ENCODE peak calls at places on chromosomes 12 and 14, in four cellular contexts. D, T, K and P are unnamed samples. For H3K79me2, the result is how much of the 10 kb centered on the place peaks cover.

GRCh38 chr12:25054783-25055144 is 105.9 kb upstream of the BCAT1 start:
- DNase-seq in T (peak), D (no peak), K (peak), P (peak)

GRCh38 chr14:92400579-92401444 is 77.8 kb downstream of the SLC24A4 start:
- DNase-seq in D (no peak), K (no peak), T (no peak), P (peak)

GRCh38 chr12:29073631-29074239 is 75.3 kb upstream of the FAR2 start:
- DNase-seq in D (peak), K (peak), T (peak), P (peak)

GRCh38 chr12:89671469-89671868 is 37.2 kb downstream of the ATP2B1 start:
- DNase-seq in D (peak), T (no peak), K (peak), P (no peak)

GRCh38 chr14:73887116-73887490 is 444 bp downstream of the ZNF410 start:
- DNase-seq in T (peak), D (no peak), K (peak), P (no peak)

GRCh38 chr12:102478416-102479098 is 1.8 kb downstream of the IGF1 start:
- DNase-seq in K (peak), D (no peak), T (peak), P (peak)

GRCh38 chr12:70783455-70783854 is 137.1 kb downstream of the PTPRR start:
- DNase-seq in K (no peak), D (no peak), T (no peak), P (no peak)

GRCh38 chr14:59189281-59189821 is 884 bp downstream of the DAAM1 start:
- DNase-seq in T (peak), K (peak), D (no peak), P (peak)

GRCh38 chr14:73633517-73634332 is 11.1 kb upstream of the DNAL1 start:
- DNase-seq in K (peak), T (peak), D (peak), P (peak)

GRCh38 chr12:27984275-27984674 is 11.7 kb upstream of the PTHLH start:
- DNase-seq in T (no peak), K (peak), D (peak), P (no peak)

GRCh38 chr12:89390802-89391673 is 38.7 kb upstream of the DUSP6 start:
- DNase-seq in K (peak), D (peak), T (no peak), P (no peak)

GRCh38 chr12:112381421-112381897 is 772 bp downstream of the HECTD4 start:
- DNase-seq in D (no peak), T (peak), K (no peak), P (peak)

GRCh38 chr14:89000007-89000942 is 175.8 kb downstream of the TTC8 start:
- DNase-seq in D (no peak), K (peak), T (peak), P (no peak)

GRCh38 chr12:52049688-52050087 is 1.6 kb upstream of the NR4A1 start:
- DNase-seq in T (no peak), K (no peak), D (peak), P (no peak)

GRCh38 chr12:128969480-128970055 is 116.3 kb downstream of the GLT1D1 start:
- DNase-seq in K (peak), T (peak), D (no peak), P (peak)

GRCh38 chr12:30806989-30807694 is 52.4 kb upstream of the CAPRIN2 start:
- DNase-seq in T (peak), K (peak), D (peak), P (peak)

GRCh38 chr12:112837629-112838191 is 46.2 kb downstream of the RPH3A start:
- DNase-seq in T (no peak), D (peak), K (peak), P (no peak)

GRCh38 chr12:88035271-88035906 is 6.2 kb upstream of the C12orf50 start:
- DNase-seq in T (peak), D (peak), K (peak), P (peak)

GRCh38 chr14:95156765-95157194 is 549 bp downstream of the DICER1 start:
- DNase-seq in T (peak), K (no peak), D (no peak), P (peak)

GRCh38 chr12:4288296-4289019 is 14.9 kb downstream of the CCND2 start:
- DNase-seq in T (no peak), D (no peak), K (no peak), P (no peak)

GRCh38 chr12:55934343-55934742 is 3.4 kb downstream of the DGKA start:
- DNase-seq in K (no peak), T (no peak), D (no peak), P (no peak)

GRCh38 chr12:7190268-7191055 is 976 bp downstream of the PEX5 start:
- DNase-seq in K (peak), T (peak), D (no peak), P (peak)

GRCh38 chr12:31817120-31817519 is 88.3 kb upstream of the AMN1 start:
- DNase-seq in K (no peak), T (no peak), D (no peak), P (no peak)

GRCh38 chr12:31807773-31808097 is 78.9 kb upstream of the AMN1 start:
- DNase-seq in D (no peak), K (no peak), T (no peak), P (no peak)

GRCh38 chr12:31815096-31815495 is 86.3 kb upstream of the AMN1 start:
- DNase-seq in K (peak), T (no peak), D (peak), P (no peak)

GRCh38 chr12:31818623-31819268 is 89.9 kb upstream of the AMN1 start:
- DNase-seq in T (no peak), K (no peak), D (no peak), P (no peak)

GRCh38 chr12:31813305-31813704 is 84.5 kb upstream of the AMN1 start:
- DNase-seq in D (no peak), T (no peak), K (no peak), P (no peak)
- H2AFZ ChIP-seq in D (no peak), T (no peak), K (no peak), P (peak)

GRCh38 chr14:50000215-50001145 is 107.6 kb downstream of the ARF6 start:
- DNase-seq in T (peak), K (peak), D (peak), P (peak)
- H3K4me3 ChIP-seq in T (peak), K (peak), D (peak), P (peak)

GRCh38 chr14:71321556-71322315 is 414.5 kb downstream of the PCNX1 start:
- DNase-seq in T (no peak), D (peak), K (peak), P (peak)
- H3K79me2 ChIP-seq in T (half or more), D (half or more), K (under half), P (half or more)

GRCh38 chr12:2783936-2784600 is 10.7 kb upstream of the FKBP4 start:
- DNase-seq in T (peak), K (peak), D (no peak), P (peak)
- H2AFZ ChIP-seq in T (no peak), K (peak), D (peak), P (no peak)

DNA sequence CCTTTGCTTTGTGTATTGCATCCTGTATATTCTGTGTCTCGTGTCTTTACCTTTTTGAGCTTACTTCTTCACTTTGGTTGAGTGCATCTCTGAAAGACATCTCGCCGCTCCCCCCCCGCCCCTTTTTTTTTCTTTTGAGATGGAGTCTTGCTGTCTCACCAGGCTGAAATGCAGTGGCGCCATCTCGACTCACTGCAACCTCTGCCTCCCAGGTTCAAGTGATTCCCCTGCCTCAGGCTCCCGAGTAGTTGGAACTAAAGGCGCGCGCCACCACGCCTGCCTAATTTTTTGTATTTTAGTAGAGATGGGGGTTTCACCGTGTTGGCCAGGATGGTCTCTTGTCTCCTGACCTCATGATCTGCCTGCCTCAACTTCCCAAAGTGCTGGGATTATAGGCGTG is 49.9 kb downstream of the DIP2B start:
- DNase-seq in D (no peak), T (no peak), K (no peak), P (no peak)
- H3K4me3 ChIP-seq in D (no peak), T (no peak), K (no peak), P (no peak)

DNA sequence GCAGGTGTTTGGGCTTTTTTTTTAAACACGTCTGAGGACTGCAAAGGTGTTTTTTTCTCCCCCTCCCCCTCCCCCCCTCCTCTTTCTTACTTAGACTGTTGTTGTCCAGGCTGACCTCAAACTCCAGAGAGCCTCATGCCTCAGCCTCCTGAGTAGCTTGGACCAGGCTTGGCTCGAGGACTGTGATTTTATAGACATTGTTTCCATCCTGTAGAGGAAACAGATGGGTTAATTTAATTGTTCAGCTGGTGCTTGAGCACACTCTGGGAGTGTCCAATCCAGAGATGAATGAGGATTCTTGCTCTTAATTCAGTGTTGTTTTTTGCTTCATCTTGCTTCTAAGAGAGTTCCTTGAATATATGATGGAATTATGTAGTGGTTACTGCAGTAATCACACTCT is 42.1 kb downstream of the RASSF3 start:
- DNase-seq in T (no peak), D (no peak), K (no peak), P (peak)
- H3K79me2 ChIP-seq in T (half or more), D (half or more), K (under half), P (half or more)

GRCh38 chr12:126171936-126172559 is 1106.8 kb downstream of the AACS start:
- DNase-seq in K (no peak), T (no peak), D (no peak), P (no peak)
- H2AFZ ChIP-seq in K (no peak), T (no peak), D (no peak), P (no peak)